ENCODE peak calls at places on chromosomes 1 and 21, in nine cellular contexts. One of them, this sample, is unnamed.

GRCh38 chr1:24186993-24187790 is at the start of gene IFNLR1:
- DNase-seq in PC-3: peak
- DNase-seq in CD4-positive, alpha-beta T cell: peak
- DNase-seq in foreskin fibroblast: peak
- DNase-seq in colonic mucosa: peak
- DNase-seq in kidney: peak
- DNase-seq in activated B cell treated with CpG ODN at 0.5 μM for 24 hours: peak
- DNase-seq in tibial nerve: no peak
- DNase-seq in ovary: peak
- DNase-seq in this sample: no peak

GRCh38 chr1:115432061-115432460 is 94.0 kb upstream of the NGF start:
- DNase-seq in activated B cell treated with CpG ODN at 0.5 μM for 24 hours: no peak
- DNase-seq in PC-3: peak
- DNase-seq in foreskin fibroblast: peak
- DNase-seq in ovary: no peak
- DNase-seq in CD4-positive, alpha-beta T cell: no peak
- DNase-seq in colonic mucosa: no peak
- DNase-seq in tibial nerve: no peak
- DNase-seq in kidney: no peak
- DNase-seq in this sample: peak

GRCh38 chr1:217105432-217105831 is 382.2 kb upstream of the ESRRG start:
- DNase-seq in kidney: no peak
- DNase-seq in ovary: no peak
- DNase-seq in activated B cell treated with CpG ODN at 0.5 μM for 24 hours: no peak
- DNase-seq in CD4-positive, alpha-beta T cell: no peak
- DNase-seq in PC-3: no peak
- DNase-seq in tibial nerve: no peak
- DNase-seq in colonic mucosa: no peak
- DNase-seq in foreskin fibroblast: no peak
- DNase-seq in this sample: no peak

GRCh38 chr1:196538473-196538872 is 69.8 kb downstream of the KCNT2 start:
- DNase-seq in PC-3: no peak
- DNase-seq in ovary: no peak
- DNase-seq in CD4-positive, alpha-beta T cell: no peak
- DNase-seq in colonic mucosa: no peak
- DNase-seq in activated B cell treated with CpG ODN at 0.5 μM for 24 hours: no peak
- DNase-seq in kidney: no peak
- DNase-seq in tibial nerve: no peak
- DNase-seq in foreskin fibroblast: no peak
- DNase-seq in this sample: no peak

GRCh38 chr1:55724551-55725325 is 509.6 kb upstream of the USP24 start:
- DNase-seq in PC-3: peak
- DNase-seq in kidney: no peak
- DNase-seq in tibial nerve: no peak
- DNase-seq in foreskin fibroblast: peak
- DNase-seq in activated B cell treated with CpG ODN at 0.5 μM for 24 hours: no peak
- DNase-seq in CD4-positive, alpha-beta T cell: no peak
- DNase-seq in colonic mucosa: no peak
- DNase-seq in ovary: no peak
- DNase-seq in this sample: peak

GRCh38 chr21:42066521-42066920 is 4.6 kb upstream of the UMODL1 start:
- DNase-seq in PC-3: no peak
- DNase-seq in CD4-positive, alpha-beta T cell: no peak
- DNase-seq in activated B cell treated with CpG ODN at 0.5 μM for 24 hours: no peak
- DNase-seq in ovary: no peak
- DNase-seq in kidney: no peak
- DNase-seq in colonic mucosa: no peak
- DNase-seq in tibial nerve: no peak
- DNase-seq in foreskin fibroblast: no peak
- DNase-seq in this sample: no peak

GRCh38 chr1:46102769-46103476 is 29.5 kb downstream of the PIK3R3 start:
- DNase-seq in CD4-positive, alpha-beta T cell: no peak
- DNase-seq in foreskin fibroblast: no peak
- DNase-seq in ovary: no peak
- DNase-seq in PC-3: peak
- DNase-seq in kidney: no peak
- DNase-seq in tibial nerve: no peak
- DNase-seq in colonic mucosa: no peak
- DNase-seq in activated B cell treated with CpG ODN at 0.5 μM for 24 hours: no peak
- DNase-seq in this sample: peak

GRCh38 chr1:41573803-41574713 is 89.6 kb upstream of the EDN2 start:
- DNase-seq in colonic mucosa: peak
- DNase-seq in ovary: peak
- DNase-seq in activated B cell treated with CpG ODN at 0.5 μM for 24 hours: peak
- DNase-seq in kidney: peak
- DNase-seq in tibial nerve: peak
- DNase-seq in CD4-positive, alpha-beta T cell: peak
- DNase-seq in foreskin fibroblast: peak
- DNase-seq in PC-3: peak
- DNase-seq in this sample: peak

GRCh38 chr1:202959276-202959620 is 1.1 kb upstream of the ADIPOR1 start:
- DNase-seq in foreskin fibroblast: peak
- DNase-seq in CD4-positive, alpha-beta T cell: no peak
- DNase-seq in PC-3: peak
- DNase-seq in activated B cell treated with CpG ODN at 0.5 μM for 24 hours: no peak
- DNase-seq in tibial nerve: no peak
- DNase-seq in ovary: no peak
- DNase-seq in colonic mucosa: no peak
- DNase-seq in kidney: no peak
- DNase-seq in this sample: peak

GRCh38 chr1:16204634-16205332 is 7.7 kb downstream of the ARHGEF19 start:
- DNase-seq in foreskin fibroblast: peak
- DNase-seq in CD4-positive, alpha-beta T cell: peak
- DNase-seq in PC-3: peak
- DNase-seq in colonic mucosa: peak
- DNase-seq in ovary: no peak
- DNase-seq in kidney: no peak
- DNase-seq in tibial nerve: no peak
- DNase-seq in activated B cell treated with CpG ODN at 0.5 μM for 24 hours: no peak
- DNase-seq in this sample: peak

GRCh38 chr1:46461809-46462448 is 27.7 kb upstream of the DMBX1 start:
- DNase-seq in colonic mucosa: no peak
- DNase-seq in foreskin fibroblast: no peak
- DNase-seq in kidney: no peak
- DNase-seq in CD4-positive, alpha-beta T cell: no peak
- DNase-seq in tibial nerve: no peak
- DNase-seq in PC-3: peak
- DNase-seq in activated B cell treated with CpG ODN at 0.5 μM for 24 hours: no peak
- DNase-seq in ovary: no peak
- DNase-seq in this sample: no peak

GRCh38 chr21:30268608-30269197 is 14.0 kb downstream of the KRTAP24-1 start:
- DNase-seq in PC-3: peak
- DNase-seq in kidney: no peak
- DNase-seq in foreskin fibroblast: no peak
- DNase-seq in tibial nerve: no peak
- DNase-seq in colonic mucosa: peak
- DNase-seq in CD4-positive, alpha-beta T cell: no peak
- DNase-seq in activated B cell treated with CpG ODN at 0.5 μM for 24 hours: no peak
- DNase-seq in ovary: no peak
- DNase-seq in this sample: peak

GRCh38 chr21:42513151-42513984 is at the start of gene SLC37A1:
- DNase-seq in PC-3: peak
- DNase-seq in colonic mucosa: peak
- DNase-seq in foreskin fibroblast: peak
- DNase-seq in ovary: peak
- DNase-seq in activated B cell treated with CpG ODN at 0.5 μM for 24 hours: peak
- DNase-seq in kidney: peak
- DNase-seq in CD4-positive, alpha-beta T cell: peak
- DNase-seq in tibial nerve: no peak
- DNase-seq in this sample: peak

GRCh38 chr1:65470766-65471165 is 50.3 kb downstream of the LEPR start:
- DNase-seq in kidney: no peak
- DNase-seq in CD4-positive, alpha-beta T cell: no peak
- DNase-seq in foreskin fibroblast: peak
- DNase-seq in PC-3: no peak
- DNase-seq in tibial nerve: no peak
- DNase-seq in colonic mucosa: no peak
- DNase-seq in activated B cell treated with CpG ODN at 0.5 μM for 24 hours: no peak
- DNase-seq in ovary: no peak
- DNase-seq in this sample: no peak

GRCh38 chr1:206816390-206817287 is 44.3 kb upstream of the IL10 start:
- DNase-seq in foreskin fibroblast: no peak
- DNase-seq in tibial nerve: no peak
- DNase-seq in kidney: no peak
- DNase-seq in CD4-positive, alpha-beta T cell: no peak
- DNase-seq in PC-3: no peak
- DNase-seq in ovary: no peak
- DNase-seq in colonic mucosa: no peak
- DNase-seq in activated B cell treated with CpG ODN at 0.5 μM for 24 hours: no peak
- DNase-seq in this sample: no peak

GRCh38 chr1:168202941-168203654 is 22.7 kb upstream of the SFT2D2 start:
- DNase-seq in activated B cell treated with CpG ODN at 0.5 μM for 24 hours: no peak
- DNase-seq in kidney: no peak
- DNase-seq in PC-3: no peak
- DNase-seq in colonic mucosa: no peak
- DNase-seq in CD4-positive, alpha-beta T cell: no peak
- DNase-seq in tibial nerve: no peak
- DNase-seq in foreskin fibroblast: peak
- DNase-seq in ovary: no peak
- DNase-seq in this sample: peak

GRCh38 chr21:45950740-45951515 is 30.6 kb upstream of the COL6A1 start:
- DNase-seq in CD4-positive, alpha-beta T cell: no peak
- DNase-seq in kidney: no peak
- DNase-seq in PC-3: peak
- DNase-seq in tibial nerve: no peak
- DNase-seq in ovary: peak
- DNase-seq in foreskin fibroblast: peak
- DNase-seq in activated B cell treated with CpG ODN at 0.5 μM for 24 hours: no peak
- DNase-seq in colonic mucosa: peak
- DNase-seq in this sample: peak

GRCh38 chr1:236568285-236568894 is 35.9 kb downstream of the HEATR1 start:
- DNase-seq in CD4-positive, alpha-beta T cell: no peak
- DNase-seq in ovary: no peak
- DNase-seq in colonic mucosa: no peak
- DNase-seq in foreskin fibroblast: peak
- DNase-seq in activated B cell treated with CpG ODN at 0.5 μM for 24 hours: no peak
- DNase-seq in tibial nerve: no peak
- DNase-seq in kidney: no peak
- DNase-seq in PC-3: no peak
- DNase-seq in this sample: peak

GRCh38 chr1:29551536-29551935 is 315.2 kb downstream of the PTPRU start:
- DNase-seq in kidney: no peak
- DNase-seq in PC-3: no peak
- DNase-seq in ovary: no peak
- DNase-seq in foreskin fibroblast: no peak
- DNase-seq in tibial nerve: no peak
- DNase-seq in colonic mucosa: no peak
- DNase-seq in activated B cell treated with CpG ODN at 0.5 μM for 24 hours: no peak
- DNase-seq in CD4-positive, alpha-beta T cell: no peak
- DNase-seq in this sample: no peak

DNA sequence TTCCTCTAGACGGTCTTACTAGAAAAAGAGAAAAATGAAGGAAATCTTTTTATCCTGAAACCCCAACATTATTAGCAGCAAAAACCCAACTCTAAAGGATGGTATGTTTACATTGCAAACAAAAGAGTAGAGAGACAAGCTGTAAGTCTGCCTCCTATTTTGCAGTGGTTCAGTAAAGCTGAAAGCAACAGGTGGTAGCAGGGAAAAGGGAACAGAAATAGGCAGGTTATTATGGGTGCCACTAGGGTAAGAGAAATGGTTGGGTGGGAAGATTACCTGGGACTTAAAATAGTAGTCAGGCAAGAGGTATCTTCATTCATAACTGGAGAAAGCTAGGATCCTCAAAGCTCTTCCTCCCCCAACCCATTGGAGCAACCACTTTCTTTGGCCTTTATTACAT is 13.7 kb downstream of the CLSPN start:
- DNase-seq in foreskin fibroblast: no peak
- DNase-seq in PC-3: no peak
- DNase-seq in kidney: no peak
- DNase-seq in CD4-positive, alpha-beta T cell: no peak
- DNase-seq in ovary: no peak
- DNase-seq in tibial nerve: no peak
- DNase-seq in colonic mucosa: no peak
- DNase-seq in activated B cell treated with CpG ODN at 0.5 μM for 24 hours: no peak
- DNase-seq in this sample: no peak
- TF ChIP-seq CTCF in foreskin fibroblast: no peak
- TF ChIP-seq CTCF in PC-3: no peak
- TF ChIP-seq CTCF in kidney: no peak
- TF ChIP-seq CTCF in CD4-positive, alpha-beta T cell: no peak
- TF ChIP-seq CTCF in ovary: no peak
- TF ChIP-seq CTCF in tibial nerve: no peak
- TF ChIP-seq CTCF in colonic mucosa: no peak
- TF ChIP-seq CTCF in activated B cell treated with CpG ODN at 0.5 μM for 24 hours: no peak
- TF ChIP-seq CTCF in this sample: no peak

GRCh38 chr1:198072177-198072576 is 84.6 kb upstream of the NEK7 start:
- DNase-seq in CD4-positive, alpha-beta T cell: no peak
- DNase-seq in colonic mucosa: no peak
- DNase-seq in PC-3: peak
- DNase-seq in tibial nerve: no peak
- DNase-seq in kidney: no peak
- DNase-seq in activated B cell treated with CpG ODN at 0.5 μM for 24 hours: no peak
- DNase-seq in foreskin fibroblast: no peak
- DNase-seq in ovary: no peak
- DNase-seq in this sample: peak
- TF ChIP-seq CTCF in CD4-positive, alpha-beta T cell: no peak
- TF ChIP-seq CTCF in colonic mucosa: no peak
- TF ChIP-seq CTCF in PC-3: peak
- TF ChIP-seq CTCF in tibial nerve: no peak
- TF ChIP-seq CTCF in kidney: peak
- TF ChIP-seq CTCF in activated B cell treated with CpG ODN at 0.5 μM for 24 hours: no peak
- TF ChIP-seq CTCF in foreskin fibroblast: peak
- TF ChIP-seq CTCF in ovary: no peak
- TF ChIP-seq CTCF in this sample: no peak

GRCh38 chr1:161139765-161140164 is 7.3 kb upstream of the DEDD start:
- DNase-seq in kidney: no peak
- DNase-seq in tibial nerve: no peak
- DNase-seq in activated B cell treated with CpG ODN at 0.5 μM for 24 hours: no peak
- DNase-seq in colonic mucosa: peak
- DNase-seq in ovary: no peak
- DNase-seq in PC-3: peak
- DNase-seq in foreskin fibroblast: peak
- DNase-seq in CD4-positive, alpha-beta T cell: peak
- DNase-seq in this sample: peak
- TF ChIP-seq CTCF in kidney: peak
- TF ChIP-seq CTCF in tibial nerve: peak
- TF ChIP-seq CTCF in activated B cell treated with CpG ODN at 0.5 μM for 24 hours: no peak
- TF ChIP-seq CTCF in colonic mucosa: peak
- TF ChIP-seq CTCF in ovary: no peak
- TF ChIP-seq CTCF in PC-3: peak
- TF ChIP-seq CTCF in foreskin fibroblast: peak
- TF ChIP-seq CTCF in CD4-positive, alpha-beta T cell: peak
- TF ChIP-seq CTCF in this sample: peak

DNA sequence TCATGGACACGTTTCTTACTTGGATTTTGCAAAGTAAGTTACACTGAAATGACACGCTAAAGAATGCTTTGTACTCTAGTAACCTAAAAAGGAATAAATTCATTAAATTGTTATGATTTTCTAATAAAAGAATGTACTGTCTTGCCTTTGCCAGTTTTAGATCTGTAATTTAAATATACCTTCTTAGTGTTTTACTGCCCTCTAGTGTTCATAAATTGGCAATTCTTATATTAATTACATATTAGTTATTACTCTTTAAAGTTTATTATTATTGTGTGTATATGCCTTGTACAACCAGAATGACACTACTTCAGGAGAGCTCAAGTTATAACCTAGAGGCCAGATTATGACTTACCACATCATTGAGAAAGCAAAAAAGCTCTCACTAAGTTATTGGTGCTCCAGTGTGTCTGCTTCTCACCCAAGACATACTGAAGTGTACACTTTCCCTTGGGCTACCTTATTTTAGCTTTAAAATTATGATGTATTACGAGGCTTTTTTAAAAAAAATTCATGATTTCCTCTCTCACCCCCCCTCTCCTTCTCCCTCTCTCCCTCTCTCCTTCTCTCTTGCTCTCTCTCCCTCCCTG is 169.9 kb downstream of the HS2ST1 start:
- DNase-seq in foreskin fibroblast: peak
- DNase-seq in kidney: no peak
- DNase-seq in ovary: no peak
- DNase-seq in CD4-positive, alpha-beta T cell: no peak
- DNase-seq in colonic mucosa: no peak
- DNase-seq in tibial nerve: no peak
- DNase-seq in activated B cell treated with CpG ODN at 0.5 μM for 24 hours: no peak
- DNase-seq in PC-3: peak
- DNase-seq in this sample: peak
- TF ChIP-seq CTCF in foreskin fibroblast: no peak
- TF ChIP-seq CTCF in kidney: peak
- TF ChIP-seq CTCF in ovary: peak
- TF ChIP-seq CTCF in CD4-positive, alpha-beta T cell: peak
- TF ChIP-seq CTCF in colonic mucosa: peak
- TF ChIP-seq CTCF in tibial nerve: peak
- TF ChIP-seq CTCF in activated B cell treated with CpG ODN at 0.5 μM for 24 hours: peak
- TF ChIP-seq CTCF in PC-3: peak
- TF ChIP-seq CTCF in this sample: peak